ENCODE peak calls at places on chromosome 11, in seven cellular contexts. One of them, this sample, is unnamed.

GRCh38 chr11:72676874-72677341 is 2.7 kb upstream of the PDE2A start:
- DNase-seq in A549: peak; percentile 62
- DNase-seq in AG10803: peak; percentile 30
- DNase-seq in breast epithelium: peak; percentile 36
- DNase-seq in bronchial epithelial cell: peak; percentile 27
- DNase-seq in fibroblast of lung: peak; percentile 26
- DNase-seq in adrenal gland: peak; percentile 70
- DNase-seq in this sample: peak; percentile 21

GRCh38 chr11:64559351-64560138 is 31.5 kb upstream of the SLC22A12 start:
- DNase-seq in fibroblast of lung: no peak
- DNase-seq in AG10803: no peak
- DNase-seq in adrenal gland: no peak
- DNase-seq in A549: no peak
- DNase-seq in bronchial epithelial cell: no peak
- DNase-seq in breast epithelium: no peak
- DNase-seq in this sample: no peak

GRCh38 chr11:126147268-126148111 is 64.0 kb downstream of the RPUSD4 start:
- DNase-seq in AG10803: no peak
- DNase-seq in breast epithelium: no peak
- DNase-seq in adrenal gland: no peak
- DNase-seq in A549: no peak
- DNase-seq in bronchial epithelial cell: peak; percentile 64
- DNase-seq in fibroblast of lung: no peak
- DNase-seq in this sample: no peak

GRCh38 chr11:1884123-1884415 is 7.6 kb downstream of the PRR33 start:
- DNase-seq in bronchial epithelial cell: no peak
- DNase-seq in adrenal gland: no peak
- DNase-seq in breast epithelium: no peak
- DNase-seq in fibroblast of lung: no peak
- DNase-seq in A549: no peak
- DNase-seq in AG10803: no peak
- DNase-seq in this sample: no peak

GRCh38 chr11:119056397-119056999 is 507 bp downstream of the HYOU1 start:
- DNase-seq in AG10803: peak; percentile 5
- DNase-seq in fibroblast of lung: no peak
- DNase-seq in bronchial epithelial cell: peak; percentile 47
- DNase-seq in breast epithelium: peak; percentile 33
- DNase-seq in adrenal gland: peak; percentile 33
- DNase-seq in A549: peak; percentile 13
- DNase-seq in this sample: peak; percentile 56

GRCh38 chr11:23570828-23571227 is 710.6 kb upstream of the CCDC179 start:
- DNase-seq in bronchial epithelial cell: peak; percentile 26
- DNase-seq in fibroblast of lung: peak; percentile 47
- DNase-seq in AG10803: peak; percentile 14
- DNase-seq in adrenal gland: no peak
- DNase-seq in breast epithelium: no peak
- DNase-seq in A549: no peak
- DNase-seq in this sample: no peak

GRCh38 chr11:93005239-93005638 is 35.8 kb downstream of the MTNR1B start:
- DNase-seq in A549: no peak
- DNase-seq in AG10803: peak; percentile 27
- DNase-seq in bronchial epithelial cell: peak; percentile 94
- DNase-seq in fibroblast of lung: peak; percentile 20
- DNase-seq in breast epithelium: no peak
- DNase-seq in adrenal gland: no peak
- DNase-seq in this sample: no peak

GRCh38 chr11:82734120-82734479 is 436 bp upstream of the FAM181B start:
- DNase-seq in fibroblast of lung: no peak
- DNase-seq in breast epithelium: no peak
- DNase-seq in adrenal gland: no peak
- DNase-seq in bronchial epithelial cell: no peak
- DNase-seq in A549: no peak
- DNase-seq in AG10803: no peak
- DNase-seq in this sample: no peak

GRCh38 chr11:6926208-6927029 is at the start of gene ZNF215:
- DNase-seq in breast epithelium: peak; percentile 23
- DNase-seq in A549: peak; percentile 33
- DNase-seq in AG10803: peak; percentile 80
- DNase-seq in fibroblast of lung: peak; percentile 73
- DNase-seq in adrenal gland: peak; percentile 67
- DNase-seq in bronchial epithelial cell: peak; percentile 81
- DNase-seq in this sample: no peak

GRCh38 chr11:109405671-109406070 is 16.3 kb upstream of the C11orf87 start:
- DNase-seq in AG10803: no peak
- DNase-seq in A549: no peak
- DNase-seq in fibroblast of lung: peak; percentile 3
- DNase-seq in breast epithelium: no peak
- DNase-seq in bronchial epithelial cell: peak; percentile 46
- DNase-seq in adrenal gland: no peak
- DNase-seq in this sample: no peak

GRCh38 chr11:131624526-131624925 is 254.1 kb downstream of the NTM start:
- DNase-seq in breast epithelium: no peak
- DNase-seq in fibroblast of lung: no peak
- DNase-seq in A549: no peak
- DNase-seq in bronchial epithelial cell: peak; percentile 8
- DNase-seq in adrenal gland: no peak
- DNase-seq in AG10803: peak; percentile 38
- DNase-seq in this sample: no peak

GRCh38 chr11:97883086-97883485 is 1137.7 kb upstream of the CNTN5 start:
- DNase-seq in fibroblast of lung: no peak
- DNase-seq in bronchial epithelial cell: no peak
- DNase-seq in adrenal gland: no peak
- DNase-seq in AG10803: no peak
- DNase-seq in A549: no peak
- DNase-seq in breast epithelium: no peak
- DNase-seq in this sample: no peak

GRCh38 chr11:2767751-2768150 is 68.0 kb upstream of the KCNQ1OT1 start:
- DNase-seq in breast epithelium: peak; percentile 7
- DNase-seq in bronchial epithelial cell: no peak
- DNase-seq in fibroblast of lung: no peak
- DNase-seq in A549: no peak
- DNase-seq in AG10803: no peak
- DNase-seq in adrenal gland: no peak
- DNase-seq in this sample: no peak

GRCh38 chr11:90288207-90288821 is 65.5 kb upstream of the CHORDC1 start:
- DNase-seq in fibroblast of lung: peak; percentile 38
- DNase-seq in bronchial epithelial cell: peak; percentile 27
- DNase-seq in breast epithelium: no peak
- DNase-seq in adrenal gland: no peak
- DNase-seq in AG10803: peak; percentile 4
- DNase-seq in A549: peak; percentile 30
- DNase-seq in this sample: no peak

GRCh38 chr11:70378506-70379134 is 19.7 kb upstream of the CTTN start:
- DNase-seq in breast epithelium: no peak
- DNase-seq in AG10803: no peak
- DNase-seq in adrenal gland: no peak
- DNase-seq in fibroblast of lung: no peak
- DNase-seq in A549: no peak
- DNase-seq in bronchial epithelial cell: no peak
- DNase-seq in this sample: no peak

GRCh38 chr11:45165806-45166603 is 19.6 kb downstream of the PRDM11 start:
- DNase-seq in bronchial epithelial cell: no peak
- DNase-seq in breast epithelium: no peak
- DNase-seq in A549: no peak
- DNase-seq in adrenal gland: no peak
- DNase-seq in fibroblast of lung: no peak
- DNase-seq in AG10803: no peak
- DNase-seq in this sample: no peak

GRCh38 chr11:117654856-117655255 is 142.2 kb downstream of the DSCAML1 start:
- DNase-seq in fibroblast of lung: no peak
- DNase-seq in adrenal gland: no peak
- DNase-seq in A549: no peak
- DNase-seq in AG10803: no peak
- DNase-seq in bronchial epithelial cell: no peak
- DNase-seq in breast epithelium: no peak
- DNase-seq in this sample: no peak

GRCh38 chr11:35009191-35009940 is 92.9 kb downstream of the PDHX start:
- DNase-seq in AG10803: peak; percentile 77
- DNase-seq in A549: peak; percentile 78
- DNase-seq in breast epithelium: no peak
- DNase-seq in bronchial epithelial cell: peak; percentile 95
- DNase-seq in fibroblast of lung: peak; percentile 54
- DNase-seq in adrenal gland: no peak
- DNase-seq in this sample: no peak

GRCh38 chr11:104917259-104918112 is 19.2 kb upstream of the CASP12 start:
- DNase-seq in bronchial epithelial cell: no peak
- DNase-seq in fibroblast of lung: no peak
- DNase-seq in A549: no peak
- DNase-seq in breast epithelium: no peak
- DNase-seq in adrenal gland: no peak
- DNase-seq in AG10803: peak; percentile 44
- DNase-seq in this sample: no peak
- H3K4me3 ChIP-seq in bronchial epithelial cell: peak overlapping the region; percentile 15
- H3K4me3 ChIP-seq in fibroblast of lung: peak overlapping the region; percentile 26
- H3K4me3 ChIP-seq in A549: peak overlapping the region; percentile 23
- H3K4me3 ChIP-seq in breast epithelium: peak overlapping the region; percentile 48
- H3K4me3 ChIP-seq in adrenal gland: peak overlapping the region; percentile 53
- H3K4me3 ChIP-seq in AG10803: peak overlapping the region; percentile 56
- H3K4me3 ChIP-seq in this sample: peak overlapping the region; percentile 66

DNA sequence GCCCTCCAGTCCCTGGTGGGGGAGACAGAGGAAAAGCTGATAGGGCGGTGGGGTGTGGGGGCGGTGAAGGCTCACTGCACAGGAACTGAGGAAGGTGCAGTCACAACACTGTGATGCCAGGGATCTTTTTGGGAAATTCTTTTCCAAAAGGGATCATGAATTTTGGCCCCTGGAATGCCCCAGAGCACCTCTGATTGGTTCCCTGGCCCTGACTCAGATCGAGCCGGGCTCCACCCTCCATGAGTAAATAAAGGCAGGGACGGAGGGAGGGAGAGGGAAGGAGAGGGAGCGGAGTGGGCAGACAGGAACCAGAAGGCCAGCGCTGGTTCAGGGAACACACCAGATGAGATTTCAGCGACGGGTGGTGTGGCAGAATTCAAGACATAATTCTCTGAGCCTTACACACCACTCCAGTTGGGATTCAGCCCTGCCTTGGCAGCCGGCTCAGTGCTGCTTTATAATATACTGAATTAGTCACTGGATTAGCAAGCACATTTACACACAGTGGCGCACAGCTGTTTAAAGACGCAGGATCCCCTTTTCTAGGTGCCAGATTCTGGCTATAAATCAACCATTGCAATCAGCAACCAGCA is 80.3 kb downstream of the ETS1 start:
- DNase-seq in adrenal gland: no peak
- DNase-seq in A549: peak; percentile 72
- DNase-seq in fibroblast of lung: peak; percentile 99
- DNase-seq in AG10803: peak; percentile 98
- DNase-seq in breast epithelium: peak; percentile 59
- DNase-seq in bronchial epithelial cell: peak; percentile 90
- DNase-seq in this sample: peak; percentile 44
- H3K4me3 ChIP-seq in adrenal gland: peak overlapping the region; percentile 31
- H3K4me3 ChIP-seq in A549: peak overlapping the region; percentile 39
- H3K4me3 ChIP-seq in fibroblast of lung: no peak overlapping the region
- H3K4me3 ChIP-seq in AG10803: peak overlapping the region; percentile 9
- H3K4me3 ChIP-seq in breast epithelium: peak overlapping the region; percentile 17
- H3K4me3 ChIP-seq in bronchial epithelial cell: peak overlapping the region; percentile 23
- H3K4me3 ChIP-seq in this sample: peak overlapping the region; percentile 90

DNA sequence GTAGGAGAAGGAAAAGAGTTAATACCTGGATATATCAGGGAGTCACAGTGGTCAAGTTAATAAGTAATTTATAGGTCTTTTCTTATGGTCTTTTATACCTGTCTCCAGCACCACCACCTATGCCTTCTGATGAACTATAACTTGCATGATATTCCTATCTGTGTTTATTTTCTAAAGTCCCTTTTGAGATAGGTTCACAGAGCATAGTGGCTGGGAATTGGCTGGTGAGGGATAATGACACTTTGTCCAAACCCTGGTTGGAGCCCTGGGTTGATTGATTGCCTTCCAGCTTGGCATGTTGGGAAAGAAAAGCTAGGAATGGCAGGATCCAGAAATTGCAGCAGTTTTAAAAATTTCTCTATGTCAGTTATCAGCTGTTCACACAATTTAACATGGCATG is 23.2 kb downstream of the HIPK3 start:
- DNase-seq in adrenal gland: no peak
- DNase-seq in fibroblast of lung: no peak
- DNase-seq in A549: no peak
- DNase-seq in breast epithelium: no peak
- DNase-seq in bronchial epithelial cell: no peak
- DNase-seq in AG10803: no peak
- DNase-seq in this sample: no peak
- H3K4me3 ChIP-seq in adrenal gland: no peak overlapping the region
- H3K4me3 ChIP-seq in fibroblast of lung: no peak overlapping the region
- H3K4me3 ChIP-seq in A549: no peak overlapping the region
- H3K4me3 ChIP-seq in breast epithelium: no peak overlapping the region
- H3K4me3 ChIP-seq in bronchial epithelial cell: no peak overlapping the region
- H3K4me3 ChIP-seq in AG10803: no peak overlapping the region
- H3K4me3 ChIP-seq in this sample: no peak overlapping the region

GRCh38 chr11:57424802-57425564 is 1.9 kb downstream of the SLC43A3 start:
- DNase-seq in bronchial epithelial cell: peak; percentile 83
- DNase-seq in A549: no peak
- DNase-seq in fibroblast of lung: peak; percentile 86
- DNase-seq in breast epithelium: peak; percentile 70
- DNase-seq in adrenal gland: peak; percentile 44
- DNase-seq in AG10803: peak; percentile 85
- DNase-seq in this sample: peak; percentile 71

GRCh38 chr11:57422669-57423068 is 4.3 kb downstream of the SLC43A3 start:
- DNase-seq in fibroblast of lung: no peak
- DNase-seq in A549: no peak
- DNase-seq in adrenal gland: no peak
- DNase-seq in bronchial epithelial cell: no peak
- DNase-seq in AG10803: no peak
- DNase-seq in breast epithelium: no peak
- DNase-seq in this sample: no peak

GRCh38 chr11:57425565-57426438 is 1.1 kb downstream of the SLC43A3 start:
- DNase-seq in A549: no peak
- DNase-seq in bronchial epithelial cell: peak; percentile 41
- DNase-seq in fibroblast of lung: no peak
- DNase-seq in breast epithelium: peak; percentile 86
- DNase-seq in AG10803: peak; percentile 81
- DNase-seq in adrenal gland: peak; percentile 23
- DNase-seq in this sample: no peak

GRCh38 chr11:57426439-57426753 is 525 bp downstream of the SLC43A3 start:
- DNase-seq in bronchial epithelial cell: peak; percentile 37
- DNase-seq in adrenal gland: no peak
- DNase-seq in AG10803: no peak
- DNase-seq in breast epithelium: no peak
- DNase-seq in fibroblast of lung: no peak
- DNase-seq in A549: no peak
- DNase-seq in this sample: no peak

DNA sequence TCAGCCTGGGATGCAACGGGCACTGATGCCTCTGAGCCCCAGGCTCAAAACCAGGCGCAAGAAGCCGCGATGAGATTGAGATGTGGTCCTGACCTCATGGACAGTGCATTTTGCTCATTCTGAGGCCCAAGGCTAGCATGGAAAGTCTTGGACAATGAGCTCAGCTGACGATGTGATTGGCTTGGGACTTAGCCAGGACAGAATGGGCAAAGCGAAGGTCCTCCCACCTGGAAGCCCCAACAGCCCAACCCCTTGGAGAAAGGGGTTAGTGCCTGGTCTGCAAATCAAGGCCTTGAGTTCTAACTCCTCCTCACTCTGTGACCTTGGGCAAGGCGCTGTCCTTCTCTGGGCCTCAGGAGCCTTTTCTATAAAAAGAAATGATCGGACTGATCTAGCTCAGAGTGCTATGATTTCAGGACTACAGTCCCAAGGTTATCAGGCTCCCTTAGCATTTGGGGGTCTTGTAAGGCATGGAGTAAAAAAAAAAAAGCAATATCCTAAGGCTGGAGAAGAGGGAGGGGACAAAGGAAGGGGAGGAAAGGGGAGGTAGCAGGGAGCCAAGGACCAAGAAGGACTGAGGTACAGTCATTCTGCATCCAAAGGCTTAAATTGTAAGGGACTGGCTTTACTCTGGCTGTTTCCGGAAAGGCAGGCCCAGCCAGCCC is 2.7 kb downstream of the SLC43A3 start:
- DNase-seq in bronchial epithelial cell: no peak
- DNase-seq in fibroblast of lung: no peak
- DNase-seq in AG10803: no peak
- DNase-seq in breast epithelium: no peak
- DNase-seq in adrenal gland: peak; percentile 25
- DNase-seq in A549: no peak
- DNase-seq in this sample: no peak
- H3K4me3 ChIP-seq in bronchial epithelial cell: no peak overlapping the region
- H3K4me3 ChIP-seq in fibroblast of lung: no peak overlapping the region
- H3K4me3 ChIP-seq in AG10803: no peak overlapping the region
- H3K4me3 ChIP-seq in breast epithelium: peak overlapping the region; percentile 68
- H3K4me3 ChIP-seq in adrenal gland: peak overlapping the region; percentile 29
- H3K4me3 ChIP-seq in A549: no peak overlapping the region
- H3K4me3 ChIP-seq in this sample: no peak overlapping the region

This sample was measured in effector memory CD4-positive, alpha-beta T cell.